ENCODE peak calls at places on chromosome 5, in four cellular contexts. One of them, this sample, is unnamed.

GRCh38 chr5:5159282-5160108 is 19.4 kb downstream of the ADAMTS16 start:
- DNase-seq in upper lobe of left lung: no peak
- DNase-seq in PC-3: no peak
- DNase-seq in tibial nerve: no peak
- DNase-seq in this sample: no peak

GRCh38 chr5:137666901-137667300 is 69.0 kb downstream of the KLHL3 start:
- DNase-seq in upper lobe of left lung: no peak
- DNase-seq in PC-3: no peak
- DNase-seq in tibial nerve: no peak
- DNase-seq in this sample: no peak

GRCh38 chr5:10702040-10702629 is 58.9 kb downstream of the DAP start:
- DNase-seq in upper lobe of left lung: no peak
- DNase-seq in PC-3: peak; percentile 98
- DNase-seq in tibial nerve: no peak
- DNase-seq in this sample: peak; percentile 61

GRCh38 chr5:5886812-5887486 is 464.5 kb downstream of the ICE1 start:
- DNase-seq in upper lobe of left lung: peak; percentile 92
- DNase-seq in PC-3: peak; percentile 87
- DNase-seq in tibial nerve: no peak
- DNase-seq in this sample: no peak

GRCh38 chr5:139360384-139360783 is 18.7 kb downstream of the PAIP2 start:
- DNase-seq in upper lobe of left lung: no peak
- DNase-seq in PC-3: no peak
- DNase-seq in tibial nerve: no peak
- DNase-seq in this sample: no peak

GRCh38 chr5:108046955-108047670 is 334.8 kb downstream of the FBXL17 start:
- DNase-seq in upper lobe of left lung: no peak
- DNase-seq in PC-3: no peak
- DNase-seq in tibial nerve: no peak
- DNase-seq in this sample: no peak

GRCh38 chr5:56092115-56092514 is 97.4 kb upstream of the IL6ST start:
- DNase-seq in upper lobe of left lung: no peak
- DNase-seq in PC-3: no peak
- DNase-seq in tibial nerve: no peak
- DNase-seq in this sample: no peak

GRCh38 chr5:158855510-158855909 is 244.2 kb downstream of the EBF1 start:
- DNase-seq in upper lobe of left lung: no peak
- DNase-seq in PC-3: peak; percentile 92
- DNase-seq in tibial nerve: no peak
- DNase-seq in this sample: peak; percentile 58

GRCh38 chr5:98796197-98796972 is 22.9 kb downstream of the RGMB start:
- DNase-seq in upper lobe of left lung: no peak
- DNase-seq in PC-3: peak; percentile 90
- DNase-seq in tibial nerve: peak; percentile 80
- DNase-seq in this sample: peak; percentile 64
- TF ChIP-seq CTCF in upper lobe of left lung: peak; percentile 62
- TF ChIP-seq CTCF in PC-3: peak; percentile 93
- TF ChIP-seq CTCF in tibial nerve: peak; percentile 73
- TF ChIP-seq CTCF in this sample: peak; percentile 53

GRCh38 chr5:124057161-124057814 is 545.3 kb downstream of the CSNK1G3 start:
- DNase-seq in upper lobe of left lung: no peak
- DNase-seq in PC-3: peak; percentile 55
- DNase-seq in tibial nerve: no peak
- DNase-seq in this sample: peak; percentile 41
- H3K4me3 ChIP-seq in upper lobe of left lung: peak overlapping the region; percentile 11
- H3K4me3 ChIP-seq in PC-3: no peak overlapping the region
- H3K4me3 ChIP-seq in tibial nerve: no peak overlapping the region
- H3K4me3 ChIP-seq in this sample: no peak overlapping the region

GRCh38 chr5:174581483-174581882 is 142.9 kb upstream of the MSX2 start:
- DNase-seq in upper lobe of left lung: no peak
- DNase-seq in PC-3: peak; percentile 49
- DNase-seq in tibial nerve: no peak
- DNase-seq in this sample: no peak
- TF ChIP-seq CTCF in upper lobe of left lung: no peak
- TF ChIP-seq CTCF in PC-3: peak; percentile 63
- TF ChIP-seq CTCF in tibial nerve: peak; percentile 17
- TF ChIP-seq CTCF in this sample: peak; percentile 45

GRCh38 chr5:92678576-92679105 is 902.4 kb downstream of the NR2F1-AS1 start:
- DNase-seq in upper lobe of left lung: no peak
- DNase-seq in PC-3: peak; percentile 49
- DNase-seq in tibial nerve: no peak
- DNase-seq in this sample: peak; percentile 5

GRCh38 chr5:92676839-92677197 is 904.2 kb downstream of the NR2F1-AS1 start:
- DNase-seq in upper lobe of left lung: no peak
- DNase-seq in PC-3: no peak
- DNase-seq in tibial nerve: no peak
- DNase-seq in this sample: no peak

GRCh38 chr5:92676120-92676838 is 904.7 kb downstream of the NR2F1-AS1 start:
- DNase-seq in upper lobe of left lung: no peak
- DNase-seq in PC-3: no peak
- DNase-seq in tibial nerve: no peak
- DNase-seq in this sample: no peak

GRCh38 chr5:92674322-92674721 is 906.7 kb downstream of the NR2F1-AS1 start:
- DNase-seq in upper lobe of left lung: no peak
- DNase-seq in PC-3: no peak
- DNase-seq in tibial nerve: no peak
- DNase-seq in this sample: no peak
- H3K4me3 ChIP-seq in upper lobe of left lung: no peak overlapping the region
- H3K4me3 ChIP-seq in PC-3: no peak overlapping the region
- H3K4me3 ChIP-seq in tibial nerve: no peak overlapping the region
- H3K4me3 ChIP-seq in this sample: no peak overlapping the region

GRCh38 chr5:167580608-167581007 is 710.8 kb upstream of the WWC1 start:
- DNase-seq in upper lobe of left lung: no peak
- DNase-seq in PC-3: no peak
- DNase-seq in tibial nerve: no peak
- DNase-seq in this sample: no peak

GRCh38 chr5:167585184-167585583 is 706.3 kb upstream of the WWC1 start:
- DNase-seq in upper lobe of left lung: no peak
- DNase-seq in PC-3: no peak
- DNase-seq in tibial nerve: no peak
- DNase-seq in this sample: no peak

GRCh38 chr5:167582916-167583315 is 708.5 kb upstream of the WWC1 start:
- DNase-seq in upper lobe of left lung: no peak
- DNase-seq in PC-3: no peak
- DNase-seq in tibial nerve: no peak
- DNase-seq in this sample: peak; percentile 23

GRCh38 chr5:167579701-167580045 is 711.8 kb upstream of the WWC1 start:
- DNase-seq in upper lobe of left lung: no peak
- DNase-seq in PC-3: no peak
- DNase-seq in tibial nerve: no peak
- DNase-seq in this sample: no peak

GRCh38 chr5:167582263-167582662 is 709.2 kb upstream of the WWC1 start:
- DNase-seq in upper lobe of left lung: no peak
- DNase-seq in PC-3: peak; percentile 50
- DNase-seq in tibial nerve: no peak
- DNase-seq in this sample: peak; percentile 58
- TF ChIP-seq CTCF in upper lobe of left lung: no peak
- TF ChIP-seq CTCF in PC-3: peak; percentile 60
- TF ChIP-seq CTCF in tibial nerve: no peak
- TF ChIP-seq CTCF in this sample: no peak

This sample was measured in bronchial epithelial cell.